ENCODE peak calls at places on chromosome 18, in ten cellular contexts. One of them, this sample, is unnamed.

GRCh38 chr18:59814872-59815271 is 84.9 kb upstream of the PMAIP1 start:
- DNase-seq in A549: no peak
- DNase-seq in tibial nerve: no peak
- DNase-seq in ovary: no peak
- DNase-seq in GM12878: no peak
- DNase-seq in HepG2: no peak
- DNase-seq in transverse colon: no peak
- DNase-seq in H1: no peak
- DNase-seq in K562: no peak
- DNase-seq in SK-N-SH: no peak
- DNase-seq in this sample: no peak

GRCh38 chr18:26432651-26433424 is 115.5 kb downstream of the KCTD1 start:
- DNase-seq in A549: no peak
- DNase-seq in tibial nerve: no peak
- DNase-seq in ovary: no peak
- DNase-seq in GM12878: no peak
- DNase-seq in HepG2: no peak
- DNase-seq in transverse colon: no peak
- DNase-seq in H1: no peak
- DNase-seq in K562: no peak
- DNase-seq in SK-N-SH: no peak
- DNase-seq in this sample: no peak

GRCh38 chr18:25392199-25392598 is 40.2 kb upstream of the ZNF521 start:
- DNase-seq in A549: no peak
- DNase-seq in tibial nerve: no peak
- DNase-seq in ovary: no peak
- DNase-seq in GM12878: no peak
- DNase-seq in HepG2: no peak
- DNase-seq in transverse colon: no peak
- DNase-seq in H1: no peak
- DNase-seq in K562: no peak
- DNase-seq in SK-N-SH: no peak
- DNase-seq in this sample: no peak

GRCh38 chr18:29087616-29088246 is 910.8 kb upstream of the CDH2 start:
- DNase-seq in A549: no peak
- DNase-seq in tibial nerve: no peak
- DNase-seq in ovary: no peak
- DNase-seq in GM12878: no peak
- DNase-seq in HepG2: no peak
- DNase-seq in transverse colon: no peak
- DNase-seq in H1: no peak
- DNase-seq in K562: no peak
- DNase-seq in SK-N-SH: no peak
- DNase-seq in this sample: no peak

GRCh38 chr18:11994708-11995444 is 13.6 kb downstream of the IMPA2 start:
- DNase-seq in A549: peak; percentile 68
- DNase-seq in tibial nerve: no peak
- DNase-seq in ovary: no peak
- DNase-seq in GM12878: no peak
- DNase-seq in HepG2: peak; percentile 75
- DNase-seq in transverse colon: no peak
- DNase-seq in H1: no peak
- DNase-seq in K562: no peak
- DNase-seq in SK-N-SH: no peak
- DNase-seq in this sample: peak; percentile 54

GRCh38 chr18:73679941-73680700 is 467.5 kb downstream of the FBXO15 start:
- DNase-seq in A549: no peak
- DNase-seq in tibial nerve: no peak
- DNase-seq in ovary: no peak
- DNase-seq in GM12878: no peak
- DNase-seq in HepG2: no peak
- DNase-seq in transverse colon: no peak
- DNase-seq in H1: no peak
- DNase-seq in K562: no peak
- DNase-seq in SK-N-SH: no peak
- DNase-seq in this sample: no peak

GRCh38 chr18:35778850-35779634 is 193.4 kb upstream of the RMP24 start:
- DNase-seq in A549: no peak
- DNase-seq in tibial nerve: no peak
- DNase-seq in ovary: no peak
- DNase-seq in GM12878: no peak
- DNase-seq in HepG2: no peak
- DNase-seq in transverse colon: no peak
- DNase-seq in H1: no peak
- DNase-seq in K562: no peak
- DNase-seq in SK-N-SH: peak; percentile 53
- DNase-seq in this sample: no peak

GRCh38 chr18:51370996-51371395 is 173.5 kb upstream of the MEX3C start:
- DNase-seq in A549: no peak
- DNase-seq in tibial nerve: no peak
- DNase-seq in ovary: no peak
- DNase-seq in GM12878: no peak
- DNase-seq in HepG2: no peak
- DNase-seq in transverse colon: no peak
- DNase-seq in H1: no peak
- DNase-seq in K562: peak; percentile 8
- DNase-seq in SK-N-SH: no peak
- DNase-seq in this sample: no peak

GRCh38 chr18:35050638-35051287 is 9.6 kb downstream of the MAPRE2 start:
- DNase-seq in A549: no peak
- DNase-seq in tibial nerve: peak; percentile 58
- DNase-seq in ovary: no peak
- DNase-seq in GM12878: no peak
- DNase-seq in HepG2: no peak
- DNase-seq in transverse colon: no peak
- DNase-seq in H1: no peak
- DNase-seq in K562: peak; percentile 42
- DNase-seq in SK-N-SH: peak; percentile 22
- DNase-seq in this sample: no peak

GRCh38 chr18:9950289-9951016 is 36.6 kb downstream of the VAPA start:
- DNase-seq in A549: no peak
- DNase-seq in tibial nerve: no peak
- DNase-seq in ovary: no peak
- DNase-seq in GM12878: no peak
- DNase-seq in HepG2: no peak
- DNase-seq in transverse colon: no peak
- DNase-seq in H1: no peak
- DNase-seq in K562: peak; percentile 71
- DNase-seq in SK-N-SH: no peak
- DNase-seq in this sample: no peak

GRCh38 chr18:23570912-23571504 is 15.3 kb downstream of the NPC1 start:
- DNase-seq in A549: no peak
- DNase-seq in tibial nerve: no peak
- DNase-seq in ovary: no peak
- DNase-seq in GM12878: no peak
- DNase-seq in HepG2: no peak
- DNase-seq in transverse colon: no peak
- DNase-seq in H1: no peak
- DNase-seq in K562: no peak
- DNase-seq in SK-N-SH: no peak
- DNase-seq in this sample: no peak

GRCh38 chr18:49723648-49724180 is 89.6 kb downstream of the ACAA2 start:
- DNase-seq in A549: no peak
- DNase-seq in tibial nerve: no peak
- DNase-seq in ovary: no peak
- DNase-seq in GM12878: peak; percentile 43
- DNase-seq in HepG2: peak; percentile 80
- DNase-seq in transverse colon: peak; percentile 44
- DNase-seq in H1: no peak
- DNase-seq in K562: no peak
- DNase-seq in SK-N-SH: no peak
- DNase-seq in this sample: no peak

GRCh38 chr18:79572093-79572780 is 107.4 kb upstream of the CTDP1 start:
- DNase-seq in A549: no peak
- DNase-seq in tibial nerve: no peak
- DNase-seq in ovary: no peak
- DNase-seq in GM12878: no peak
- DNase-seq in HepG2: no peak
- DNase-seq in transverse colon: no peak
- DNase-seq in H1: no peak
- DNase-seq in K562: no peak
- DNase-seq in SK-N-SH: no peak
- DNase-seq in this sample: no peak

GRCh38 chr18:13688191-13689136 is 37.9 kb downstream of the FAM210A start:
- DNase-seq in A549: no peak
- DNase-seq in tibial nerve: no peak
- DNase-seq in ovary: no peak
- DNase-seq in GM12878: no peak
- DNase-seq in HepG2: no peak
- DNase-seq in transverse colon: no peak
- DNase-seq in H1: no peak
- DNase-seq in K562: no peak
- DNase-seq in SK-N-SH: no peak
- DNase-seq in this sample: no peak

GRCh38 chr18:24672165-24672950 is 211.9 kb downstream of the HRH4 start:
- DNase-seq in A549: no peak
- DNase-seq in tibial nerve: no peak
- DNase-seq in ovary: no peak
- DNase-seq in GM12878: no peak
- DNase-seq in HepG2: no peak
- DNase-seq in transverse colon: no peak
- DNase-seq in H1: no peak
- DNase-seq in K562: no peak
- DNase-seq in SK-N-SH: peak; percentile 63
- DNase-seq in this sample: no peak

GRCh38 chr18:80095414-80095813 is 13.6 kb upstream of the ADNP2 start:
- DNase-seq in A549: no peak
- DNase-seq in tibial nerve: no peak
- DNase-seq in ovary: no peak
- DNase-seq in GM12878: no peak
- DNase-seq in HepG2: no peak
- DNase-seq in transverse colon: no peak
- DNase-seq in H1: no peak
- DNase-seq in K562: no peak
- DNase-seq in SK-N-SH: no peak
- DNase-seq in this sample: no peak

GRCh38 chr18:63317982-63318881 is 1.3 kb downstream of the BCL2 start:
- DNase-seq in A549: no peak
- DNase-seq in tibial nerve: peak; percentile 61
- DNase-seq in ovary: peak; percentile 82
- DNase-seq in GM12878: no peak
- DNase-seq in HepG2: no peak
- DNase-seq in transverse colon: peak; percentile 88
- DNase-seq in H1: no peak
- DNase-seq in K562: no peak
- DNase-seq in SK-N-SH: peak; percentile 79
- DNase-seq in this sample: peak; percentile 63
- H3K4me1 ChIP-seq in A549: peaks cover 15% of the 10 kb centered on the region
- H3K4me1 ChIP-seq in tibial nerve: peaks cover 60% of the 10 kb centered on the region
- H3K4me1 ChIP-seq in ovary: peaks cover 4% of the 10 kb centered on the region
- H3K4me1 ChIP-seq in GM12878: peaks cover 24% of the 10 kb centered on the region
- H3K4me1 ChIP-seq in HepG2: peaks cover 46% of the 10 kb centered on the region
- H3K4me1 ChIP-seq in transverse colon: peaks cover 3% of the 10 kb centered on the region
- H3K4me1 ChIP-seq in H1: peaks cover 4% of the 10 kb centered on the region
- H3K4me1 ChIP-seq in K562: peaks cover 17% of the 10 kb centered on the region
- H3K4me1 ChIP-seq in SK-N-SH: peaks cover 24% of the 10 kb centered on the region
- H3K4me1 ChIP-seq in this sample: peaks cover 68% of the 10 kb centered on the region

GRCh38 chr18:44895176-44895798 is 214.6 kb downstream of the SETBP1 start:
- DNase-seq in A549: peak; percentile 16
- DNase-seq in tibial nerve: peak; percentile 35
- DNase-seq in ovary: no peak
- DNase-seq in GM12878: peak; percentile 53
- DNase-seq in HepG2: no peak
- DNase-seq in transverse colon: peak; percentile 76
- DNase-seq in H1: no peak
- DNase-seq in K562: peak; percentile 44
- DNase-seq in SK-N-SH: peak; percentile 5
- DNase-seq in this sample: peak; percentile 57
- TF ChIP-seq EP300 in A549: no peak
- TF ChIP-seq EP300 in tibial nerve: no peak
- TF ChIP-seq EP300 in ovary: no peak
- TF ChIP-seq EP300 in GM12878: no peak
- TF ChIP-seq EP300 in HepG2: no peak
- TF ChIP-seq EP300 in transverse colon: no peak
- TF ChIP-seq EP300 in H1: no peak
- TF ChIP-seq EP300 in K562: no peak
- TF ChIP-seq EP300 in SK-N-SH: no peak
- TF ChIP-seq EP300 in this sample: no peak

GRCh38 chr18:44723973-44724778 is 43.5 kb downstream of the SETBP1 start:
- DNase-seq in A549: no peak
- DNase-seq in tibial nerve: no peak
- DNase-seq in ovary: no peak
- DNase-seq in GM12878: no peak
- DNase-seq in HepG2: no peak
- DNase-seq in transverse colon: no peak
- DNase-seq in H1: no peak
- DNase-seq in K562: peak; percentile 30
- DNase-seq in SK-N-SH: no peak
- DNase-seq in this sample: no peak
- H3K4me3 ChIP-seq in A549: no peak overlapping the region
- H3K4me3 ChIP-seq in tibial nerve: no peak overlapping the region
- H3K4me3 ChIP-seq in ovary: no peak overlapping the region
- H3K4me3 ChIP-seq in GM12878: no peak overlapping the region
- H3K4me3 ChIP-seq in HepG2: no peak overlapping the region
- H3K4me3 ChIP-seq in transverse colon: no peak overlapping the region
- H3K4me3 ChIP-seq in H1: no peak overlapping the region
- H3K4me3 ChIP-seq in K562: no peak overlapping the region
- H3K4me3 ChIP-seq in SK-N-SH: no peak overlapping the region
- H3K4me3 ChIP-seq in this sample: no peak overlapping the region

GRCh38 chr18:44733754-44734465 is 53.2 kb downstream of the SETBP1 start:
- DNase-seq in A549: no peak
- DNase-seq in tibial nerve: no peak
- DNase-seq in ovary: no peak
- DNase-seq in GM12878: no peak
- DNase-seq in HepG2: no peak
- DNase-seq in transverse colon: no peak
- DNase-seq in H1: no peak
- DNase-seq in K562: no peak
- DNase-seq in SK-N-SH: no peak
- DNase-seq in this sample: no peak
- H3K4me1 ChIP-seq in A549: peaks cover 20% of the 10 kb centered on the region
- H3K4me1 ChIP-seq in tibial nerve: peaks cover 17% of the 10 kb centered on the region
- H3K4me1 ChIP-seq in ovary: peaks cover 2% of the 10 kb centered on the region
- H3K4me1 ChIP-seq in GM12878: peaks cover 41% of the 10 kb centered on the region
- H3K4me1 ChIP-seq in HepG2: no peaks in the 10 kb centered on the region
- H3K4me1 ChIP-seq in transverse colon: peaks cover 37% of the 10 kb centered on the region
- H3K4me1 ChIP-seq in H1: no peaks in the 10 kb centered on the region
- H3K4me1 ChIP-seq in K562: peaks cover 6% of the 10 kb centered on the region
- H3K4me1 ChIP-seq in SK-N-SH: peaks cover 39% of the 10 kb centered on the region
- H3K4me1 ChIP-seq in this sample: peaks cover 59% of the 10 kb centered on the region